ENCODE peak calls at places on chromosomes 3 and 15, in seven cellular contexts. D is GM12878, P is K562, V is SK-N-SH, K is H1, I is HepG2, X is GM12892. Z is an unnamed sample.

GRCh38 chr3:52038227-52038626 is 18.1 kb downstream of the DUSP7 start:
- DNase-seq in D (no peak), P (no peak), V (no peak), K (no peak), I (no peak), X (no peak), Z (no peak)

GRCh38 chr3:34570916-34571705 is 772.7 kb downstream of the PDCD6IP start:
- DNase-seq in D (no peak), P (no peak), V (no peak), K (no peak), I (no peak), X (no peak), Z (no peak)

GRCh38 chr3:186152889-186153292 is 44.0 kb upstream of the ETV5 start:
- DNase-seq in D (peak), P (no peak), V (no peak), K (no peak), I (no peak), X (peak), Z (peak)

GRCh38 chr3:102810937-102811336 is 376.1 kb downstream of the ZPLD1 start:
- DNase-seq in D (no peak), P (no peak), V (no peak), K (no peak), I (no peak), X (no peak), Z (no peak)

GRCh38 chr3:72601983-72602382 is 246.3 kb downstream of the SHQ1 start:
- DNase-seq in D (no peak), P (no peak), V (no peak), K (no peak), I (no peak), X (no peak), Z (no peak)

GRCh38 chr3:108153451-108153981 is 62.7 kb upstream of the CD47 start:
- DNase-seq in D (no peak), P (peak), V (peak), K (peak), I (peak), X (no peak), Z (no peak)

GRCh38 chr3:55482496-55483195 is 4.5 kb downstream of the WNT5A start:
- DNase-seq in D (no peak), P (no peak), V (no peak), K (peak), I (no peak), X (no peak), Z (no peak)

GRCh38 chr3:71816141-71816540 is 31.2 kb upstream of the PROK2 start:
- DNase-seq in D (no peak), P (no peak), V (no peak), K (no peak), I (no peak), X (no peak), Z (no peak)

GRCh38 chr3:184005981-184006507 is 11.6 kb downstream of the ABCC5 start:
- DNase-seq in D (peak), P (peak), V (no peak), K (no peak), I (no peak), X (peak), Z (peak)

GRCh38 chr3:110767838-110768237 is 303.8 kb upstream of the NECTIN3 start:
- DNase-seq in D (no peak), P (no peak), V (no peak), K (no peak), I (no peak), X (no peak), Z (no peak)

GRCh38 chr3:82030932-82031331 is 269.5 kb upstream of the GBE1 start:
- DNase-seq in D (no peak), P (no peak), V (no peak), K (no peak), I (no peak), X (no peak), Z (no peak)

GRCh38 chr3:181458857-181459256 is 252.9 kb upstream of the SOX2 start:
- DNase-seq in D (no peak), P (no peak), V (no peak), K (no peak), I (no peak), X (no peak), Z (no peak)

GRCh38 chr3:159814161-159814560 is 174.5 kb upstream of the IL12A start:
- DNase-seq in D (no peak), P (no peak), V (no peak), K (no peak), I (no peak), X (no peak), Z (no peak)

GRCh38 chr3:177527182-177527581 is 329.9 kb upstream of the TBL1XR1 start:
- DNase-seq in D (no peak), P (no peak), V (no peak), K (no peak), I (no peak), X (no peak), Z (no peak)

GRCh38 chr3:98814799-98815450 is 51.8 kb downstream of the ST3GAL6 start:
- DNase-seq in D (no peak), P (no peak), V (no peak), K (no peak), I (no peak), X (no peak), Z (no peak)

GRCh38 chr3:111890051-111890580 is 31.1 kb downstream of the PHLDB2 start:
- DNase-seq in D (no peak), P (no peak), V (no peak), K (no peak), I (no peak), X (no peak), Z (no peak)

GRCh38 chr3:139448104-139448503 is 28.2 kb downstream of the RBP2 start:
- DNase-seq in D (no peak), P (no peak), V (no peak), K (no peak), I (no peak), X (no peak), Z (no peak)

GRCh38 chr3:184760337-184761119 is 48.7 kb upstream of the MAGEF1 start:
- DNase-seq in D (no peak), P (no peak), V (no peak), K (no peak), I (no peak), X (no peak), Z (no peak)

GRCh38 chr3:16071246-16071645 is 103.2 kb upstream of the GALNT15 start:
- DNase-seq in D (no peak), P (no peak), V (no peak), K (no peak), I (peak), X (no peak), Z (no peak)

GRCh38 chr15:98643104-98643503 is 5.2 kb upstream of the IGF1R start:
- DNase-seq in D (no peak), P (no peak), V (no peak), K (no peak), I (no peak), X (no peak), Z (no peak)

GRCh38 chr15:51342249-51342999 is 969 bp downstream of the GLDN start:
- DNase-seq in D (no peak), P (no peak), V (peak), K (peak), I (no peak), X (no peak), Z (no peak)
- TF ChIP-seq TAF1 in D (no peak), P (no peak), V (no peak), K (no peak), I (no peak), X (no peak), Z (no peak)

DNA sequence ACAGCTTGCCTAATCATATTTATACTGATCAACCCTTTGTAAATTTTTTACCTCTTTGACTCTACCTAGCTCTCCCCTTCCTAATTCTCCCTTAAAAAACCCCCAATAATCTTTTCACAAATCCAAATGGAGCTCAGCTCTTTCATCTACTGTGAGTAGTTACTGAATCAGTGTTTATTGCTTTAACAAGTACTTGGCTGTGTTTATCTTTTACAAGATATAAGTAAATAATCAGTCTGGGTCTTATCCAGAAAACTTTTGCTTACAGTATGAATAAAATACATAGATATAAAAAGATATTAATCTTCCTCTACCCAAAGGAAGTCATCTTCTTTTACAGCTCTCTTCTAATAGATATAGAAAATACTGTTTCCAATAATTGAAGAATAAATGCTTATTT is 366.4 kb downstream of the RAP2B start:
- DNase-seq in D (no peak), P (no peak), V (no peak), K (no peak), I (no peak), X (no peak), Z (no peak)
- TF ChIP-seq TAF1 in D (no peak), P (no peak), V (no peak), K (no peak), I (no peak), X (no peak), Z (no peak)

GRCh38 chr3:113946831-113947230 is 982 bp upstream of the ZDHHC23 start:
- DNase-seq in D (no peak), P (no peak), V (no peak), K (no peak), I (no peak), X (no peak), Z (no peak)
- TF ChIP-seq TAF1 in D (no peak), P (no peak), V (no peak), K (no peak), I (no peak), X (no peak), Z (no peak)

GRCh38 chr3:157151151-157151550 is 8.8 kb downstream of the CCNL1 start:
- DNase-seq in D (no peak), P (no peak), V (no peak), K (no peak), I (no peak), X (no peak), Z (no peak)
- TF ChIP-seq TAF1 in D (no peak), P (no peak), V (no peak), K (no peak), I (no peak), X (no peak), Z (no peak)

DNA sequence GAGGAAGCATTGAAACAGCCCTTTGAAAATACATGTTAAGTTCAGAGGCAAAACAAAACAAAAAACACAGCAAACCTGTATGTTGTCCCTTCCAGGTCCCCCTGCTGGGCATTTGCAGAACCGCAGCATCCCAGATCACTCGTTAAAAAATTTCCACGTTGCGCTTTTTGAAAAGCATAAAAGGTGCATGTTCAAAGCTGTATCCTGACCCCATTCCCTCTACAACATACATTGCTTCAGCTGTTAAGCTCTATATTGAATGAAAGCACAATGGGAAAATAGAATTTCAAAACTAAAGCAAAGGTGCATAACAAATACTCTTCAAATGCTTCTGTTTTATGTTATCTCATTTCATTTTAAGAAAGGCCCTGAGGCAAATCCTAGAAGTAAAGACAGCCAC is 328.3 kb downstream of the THSD4 start:
- DNase-seq in D (no peak), P (peak), V (peak), K (peak), I (peak), X (no peak), Z (no peak)
- TF ChIP-seq TAF1 in D (no peak), P (no peak), V (no peak), K (no peak), I (no peak), X (no peak), Z (no peak)

DNA sequence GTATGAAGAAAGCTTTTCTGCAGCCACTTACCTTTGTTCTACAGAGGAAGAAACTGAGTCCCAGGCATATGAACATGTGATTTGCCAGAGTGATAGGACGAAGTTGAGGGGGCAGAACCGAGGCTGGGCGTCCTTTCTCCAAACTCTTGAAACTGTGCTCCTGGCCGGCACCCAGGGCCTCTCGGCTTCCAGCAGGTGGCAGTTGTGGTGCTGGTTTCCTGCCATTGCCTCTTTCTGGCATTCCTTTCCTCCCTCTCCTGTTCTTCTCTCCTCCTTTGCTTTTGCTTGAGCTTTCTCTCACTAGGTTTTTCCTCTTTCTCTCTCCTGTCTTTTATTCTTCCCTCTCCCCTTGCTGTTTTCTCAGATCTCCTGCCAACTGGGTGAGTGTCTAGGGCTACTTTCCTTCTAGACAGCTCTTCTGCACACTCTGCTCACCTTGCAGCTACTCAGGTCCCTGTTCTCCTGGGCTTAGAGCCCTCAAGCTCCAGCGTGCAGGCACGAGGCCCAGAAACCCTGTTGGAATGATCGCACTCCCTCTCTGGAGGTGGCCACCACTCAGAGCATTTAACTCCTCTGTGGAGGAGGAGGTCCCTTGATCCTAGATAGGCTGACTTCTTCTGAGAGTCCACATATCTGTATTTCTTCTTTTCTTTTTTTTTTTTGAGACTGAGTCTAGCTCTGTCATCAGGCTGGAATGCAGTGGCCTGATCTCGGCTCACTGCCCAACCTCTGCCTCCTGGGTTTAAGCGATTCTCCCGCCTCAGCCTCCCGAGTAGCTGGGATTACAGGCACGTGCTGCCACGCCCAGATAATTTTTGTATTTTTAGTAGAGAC is 26.2 kb downstream of the TRAK1 start:
- DNase-seq in D (no peak), P (peak), V (peak), K (peak), I (no peak), X (no peak), Z (no peak)
- TF ChIP-seq TAF1 in D (no peak), P (no peak), V (no peak), K (no peak), I (no peak), X (no peak), Z (no peak)

GRCh38 chr15:54605556-54605955 is 591.2 kb downstream of the RSL24D1 start:
- DNase-seq in D (no peak), P (no peak), V (no peak), K (no peak), I (no peak), X (no peak), Z (no peak)
- TF ChIP-seq TAF1 in D (no peak), P (no peak), V (no peak), K (no peak), I (no peak), X (no peak), Z (no peak)

Z was measured in GM12891.